ENCODE peak calls at places on chromosomes 3 and 15, in eight cellular contexts. T is DMS153; A is NCI-H2107; F is iris pigment epithelial cell; L is retina; P is GM10248; G is naive thymus-derived CD4-positive, alpha-beta T cell; Y is cardiac fibroblast. X is an unnamed sample.

GRCh38 chr3:73563896-73564582 is 60.7 kb downstream of the PDZRN3 start:
- DNase-seq in T (no peak), A (no peak), F (no peak), L (no peak), P (no peak), G (no peak), Y (no peak), X (no peak)

GRCh38 chr15:77370580-77370979 is 49.3 kb downstream of the PEAK1 start:
- DNase-seq in T (no peak), A (no peak), F (peak), L (no peak), P (no peak), G (no peak), Y (peak), X (no peak)

GRCh38 chr3:72763751-72764440 is 84.3 kb downstream of the SHQ1 start:
- DNase-seq in T (no peak), A (no peak), F (peak), L (no peak), P (no peak), G (no peak), Y (no peak), X (no peak)

GRCh38 chr3:77795013-77795412 is 755.1 kb downstream of the ROBO2 start:
- DNase-seq in T (peak), A (peak), F (no peak), L (no peak), P (no peak), G (no peak), Y (no peak), X (no peak)

GRCh38 chr15:99704444-99704838 is 28.8 kb downstream of the LYSMD4 start:
- DNase-seq in T (peak), A (peak), F (peak), L (peak), P (peak), G (peak), Y (peak), X (peak)

GRCh38 chr3:16511561-16512434 is 1.7 kb downstream of the RFTN1 start:
- DNase-seq in T (no peak), A (no peak), F (peak), L (no peak), P (peak), G (peak), Y (peak), X (peak)

GRCh38 chr3:38114875-38115644 is 21.9 kb downstream of the ACAA1 start:
- DNase-seq in T (no peak), A (no peak), F (no peak), L (no peak), P (no peak), G (no peak), Y (no peak), X (no peak)

GRCh38 chr3:16888785-16889607 is 4.2 kb downstream of the PLCL2 start:
- DNase-seq in T (no peak), A (no peak), F (no peak), L (no peak), P (peak), G (peak), Y (no peak), X (no peak)

GRCh38 chr3:22113453-22113852 is 362.4 kb upstream of the ZNF385D start:
- DNase-seq in T (no peak), A (no peak), F (no peak), L (no peak), P (no peak), G (no peak), Y (no peak), X (no peak)

GRCh38 chr15:90042766-90043525 is 41.8 kb downstream of the ZNF710 start:
- DNase-seq in T (no peak), A (no peak), F (no peak), L (peak), P (no peak), G (no peak), Y (no peak), X (peak)

GRCh38 chr3:52479876-52480575 is 15.1 kb upstream of the STAB1 start:
- DNase-seq in T (no peak), A (no peak), F (no peak), L (no peak), P (no peak), G (no peak), Y (no peak), X (no peak)

GRCh38 chr3:126329927-126330725 is 27.1 kb downstream of the KLF15 start:
- DNase-seq in T (no peak), A (no peak), F (no peak), L (no peak), P (no peak), G (no peak), Y (no peak), X (no peak)

GRCh38 chr15:89656116-89656815 is 999 bp upstream of the KIF7 start:
- DNase-seq in T (no peak), A (no peak), F (no peak), L (no peak), P (no peak), G (no peak), Y (no peak), X (no peak)

GRCh38 chr3:172640751-172641150 is 70.1 kb downstream of the NCEH1 start:
- DNase-seq in T (no peak), A (no peak), F (no peak), L (no peak), P (no peak), G (no peak), Y (no peak), X (no peak)

GRCh38 chr3:185330644-185331043 is 32.3 kb upstream of the MAP3K13 start:
- DNase-seq in T (peak), A (peak), F (no peak), L (no peak), P (no peak), G (no peak), Y (no peak), X (no peak)

GRCh38 chr3:134802428-134803050 is 7.5 kb downstream of the EPHB1 start:
- DNase-seq in T (no peak), A (no peak), F (no peak), L (no peak), P (no peak), G (no peak), Y (no peak), X (no peak)

GRCh38 chr3:43327184-43327950 is 41.0 kb downstream of the SNRK start:
- DNase-seq in T (no peak), A (no peak), F (peak), L (no peak), P (no peak), G (no peak), Y (peak), X (no peak)

GRCh38 chr3:143358155-143358792 is 238.7 kb downstream of the CHST2 start:
- DNase-seq in T (peak), A (no peak), F (no peak), L (no peak), P (no peak), G (no peak), Y (peak), X (no peak)

GRCh38 chr15:76840830-76841460 is 64.2 kb downstream of the SCAPER start:
- DNase-seq in T (no peak), A (no peak), F (peak), L (peak), P (peak), G (no peak), Y (peak), X (no peak)

GRCh38 chr3:77931272-77932009 is 891.5 kb downstream of the ROBO2 start:
- DNase-seq in T (peak), A (no peak), F (peak), L (peak), P (no peak), G (no peak), Y (peak), X (peak)

GRCh38 chr3:127445581-127446368 is 144.8 kb downstream of the TPRA1 start:
- DNase-seq in T (no peak), A (no peak), F (no peak), L (no peak), P (no peak), G (no peak), Y (no peak), X (no peak)

GRCh38 chr3:43612439-43612838 is 9.4 kb downstream of the ANO10 start:
- DNase-seq in T (no peak), A (no peak), F (no peak), L (no peak), P (no peak), G (no peak), Y (no peak), X (no peak)

GRCh38 chr3:194871143-194871863 is 185.6 kb downstream of the FAM43A start:
- DNase-seq in T (peak), A (no peak), F (peak), L (peak), P (peak), G (no peak), Y (peak), X (peak)

GRCh38 chr3:7999363-7999762 is 502.3 kb upstream of the LMCD1 start:
- DNase-seq in T (no peak), A (no peak), F (no peak), L (peak), P (no peak), G (no peak), Y (no peak), X (no peak)

GRCh38 chr15:23002920-23003319 is 22.8 kb upstream of the CYFIP1 start:
- DNase-seq in T (no peak), A (no peak), F (no peak), L (no peak), P (no peak), G (no peak), Y (no peak), X (no peak)

GRCh38 chr3:156474560-156475389 is 80.1 kb downstream of the SSR3 start:
- DNase-seq in T (no peak), A (no peak), F (peak), L (peak), P (peak), G (no peak), Y (peak), X (no peak)

GRCh38 chr3:115084686-115085085 is 62.4 kb downstream of the ZBTB20 start:
- DNase-seq in T (no peak), A (no peak), F (no peak), L (no peak), P (no peak), G (no peak), Y (no peak), X (no peak)

GRCh38 chr3:187031934-187032333 is 101.6 kb downstream of the ST6GAL1 start:
- DNase-seq in T (no peak), A (no peak), F (no peak), L (no peak), P (no peak), G (no peak), Y (no peak), X (no peak)

GRCh38 chr3:127815001-127815400 is 7.3 kb downstream of the MGLL start:
- DNase-seq in T (no peak), A (no peak), F (no peak), L (no peak), P (no peak), G (no peak), Y (no peak), X (no peak)

GRCh38 chr3:39915027-39915426 is 105.6 kb downstream of the MYRIP start:
- DNase-seq in T (no peak), A (no peak), F (no peak), L (no peak), P (no peak), G (no peak), Y (no peak), X (no peak)

GRCh38 chr3:43867673-43868072 is 176.9 kb downstream of the ABHD5 start:
- DNase-seq in T (no peak), A (no peak), F (peak), L (no peak), P (no peak), G (no peak), Y (peak), X (no peak)

GRCh38 chr3:46008058-46008457 is 12.4 kb upstream of the FYCO1 start:
- DNase-seq in T (no peak), A (no peak), F (no peak), L (no peak), P (no peak), G (no peak), Y (no peak), X (no peak)

GRCh38 chr15:100642950-100643338 is 40.6 kb downstream of the ASB7 start:
- DNase-seq in T (no peak), A (no peak), F (no peak), L (no peak), P (no peak), G (no peak), Y (no peak), X (no peak)

GRCh38 chr3:168620854-168621253 is 525.1 kb upstream of the GOLIM4 start:
- DNase-seq in T (no peak), A (peak), F (peak), L (peak), P (no peak), G (no peak), Y (peak), X (no peak)

GRCh38 chr15:49815937-49816336 is 195.1 kb downstream of the DTWD1 start:
- DNase-seq in T (no peak), A (no peak), F (peak), L (no peak), P (no peak), G (no peak), Y (peak), X (no peak)

GRCh38 chr3:100580147-100580546 is 29.3 kb upstream of the ADGRG7 start:
- DNase-seq in T (no peak), A (no peak), F (no peak), L (no peak), P (no peak), G (no peak), Y (no peak), X (no peak)

GRCh38 chr15:36172970-36173369 is 406.5 kb upstream of the CDIN1 start:
- DNase-seq in T (no peak), A (no peak), F (no peak), L (no peak), P (no peak), G (no peak), Y (peak), X (no peak)

GRCh38 chr3:2544212-2544611 is 445.5 kb downstream of the CNTN4 start:
- DNase-seq in T (no peak), A (no peak), F (no peak), L (no peak), P (no peak), G (no peak), Y (no peak), X (no peak)

X was measured in ovary.